ENCODE peak calls at places on chromosomes 13 and 19, in nine cellular contexts. One of them, this sample, is unnamed.
A peak's percentile ranks its signal among the peaks of the same experiment; 100 is the strongest.

GRCh38 chr13:32645854-32646253 is 59.6 kb downstream of the PDS5B start:
- ATAC-seq in activated CD8-positive, alpha-beta T cell treated with anti-CD3 and anti-CD28 coated beads for 36 hours: peak; percentile 53
- ATAC-seq in left cardiac atrium: no peak
- ATAC-seq in aorta: no peak
- ATAC-seq in heart right ventricle: no peak
- ATAC-seq in activated CD8-positive, alpha-beta memory T cell treated with anti-CD3 and anti-CD28 coated beads, Interleukin-2, amount 10 ng/mL, durations not matched to agents 7 days and 5 days: peak; percentile 58
- ATAC-seq in T-helper 17 cell: peak; percentile 30
- ATAC-seq in activated T-cell treated with anti-CD3 and anti-CD28 coated beads, Interleukin-2, amount 50 U/mL, for 72 hours: peak; percentile 85
- ATAC-seq in heart left ventricle: no peak
- ATAC-seq in this sample: no peak

GRCh38 chr19:23273022-23273593 is 22.9 kb upstream of the ZNF724 start:
- ATAC-seq in T-helper 17 cell: no peak
- ATAC-seq in aorta: no peak
- ATAC-seq in left cardiac atrium: no peak
- ATAC-seq in heart left ventricle: no peak
- ATAC-seq in activated CD8-positive, alpha-beta T cell treated with anti-CD3 and anti-CD28 coated beads for 36 hours: no peak
- ATAC-seq in activated T-cell treated with anti-CD3 and anti-CD28 coated beads, Interleukin-2, amount 50 U/mL, for 72 hours: no peak
- ATAC-seq in heart right ventricle: no peak
- ATAC-seq in activated CD8-positive, alpha-beta memory T cell treated with anti-CD3 and anti-CD28 coated beads, Interleukin-2, amount 10 ng/mL, durations not matched to agents 7 days and 5 days: no peak
- ATAC-seq in this sample: no peak

GRCh38 chr19:13132471-13133166 is 14.6 kb downstream of the NACC1 start:
- ATAC-seq in activated T-cell treated with anti-CD3 and anti-CD28 coated beads, Interleukin-2, amount 50 U/mL, for 72 hours: peak; percentile 99
- ATAC-seq in activated CD8-positive, alpha-beta T cell treated with anti-CD3 and anti-CD28 coated beads for 36 hours: peak; percentile 96
- ATAC-seq in heart left ventricle: no peak
- ATAC-seq in left cardiac atrium: no peak
- ATAC-seq in aorta: no peak
- ATAC-seq in T-helper 17 cell: peak; percentile 99
- ATAC-seq in activated CD8-positive, alpha-beta memory T cell treated with anti-CD3 and anti-CD28 coated beads, Interleukin-2, amount 10 ng/mL, durations not matched to agents 7 days and 5 days: peak; percentile 95
- ATAC-seq in heart right ventricle: no peak
- ATAC-seq in this sample: no peak

GRCh38 chr19:50344661-50345318 is 15.6 kb upstream of the KCNC3 start:
- ATAC-seq in heart left ventricle: no peak
- ATAC-seq in T-helper 17 cell: peak; percentile 73
- ATAC-seq in aorta: no peak
- ATAC-seq in left cardiac atrium: no peak
- ATAC-seq in activated T-cell treated with anti-CD3 and anti-CD28 coated beads, Interleukin-2, amount 50 U/mL, for 72 hours: no peak
- ATAC-seq in activated CD8-positive, alpha-beta memory T cell treated with anti-CD3 and anti-CD28 coated beads, Interleukin-2, amount 10 ng/mL, durations not matched to agents 7 days and 5 days: no peak
- ATAC-seq in heart right ventricle: no peak
- ATAC-seq in activated CD8-positive, alpha-beta T cell treated with anti-CD3 and anti-CD28 coated beads for 36 hours: peak; percentile 40
- ATAC-seq in this sample: no peak

GRCh38 chr19:16328824-16329482 is 4.3 kb downstream of the KLF2 start:
- ATAC-seq in left cardiac atrium: no peak
- ATAC-seq in T-helper 17 cell: peak; percentile 22
- ATAC-seq in activated CD8-positive, alpha-beta T cell treated with anti-CD3 and anti-CD28 coated beads for 36 hours: peak; percentile 4
- ATAC-seq in activated T-cell treated with anti-CD3 and anti-CD28 coated beads, Interleukin-2, amount 50 U/mL, for 72 hours: no peak
- ATAC-seq in aorta: no peak
- ATAC-seq in heart left ventricle: no peak
- ATAC-seq in activated CD8-positive, alpha-beta memory T cell treated with anti-CD3 and anti-CD28 coated beads, Interleukin-2, amount 10 ng/mL, durations not matched to agents 7 days and 5 days: no peak
- ATAC-seq in heart right ventricle: no peak
- ATAC-seq in this sample: no peak

GRCh38 chr13:111241006-111241755 is 79.3 kb upstream of the TEX29 start:
- ATAC-seq in aorta: peak; percentile 52
- ATAC-seq in left cardiac atrium: no peak
- ATAC-seq in activated T-cell treated with anti-CD3 and anti-CD28 coated beads, Interleukin-2, amount 50 U/mL, for 72 hours: no peak
- ATAC-seq in activated CD8-positive, alpha-beta memory T cell treated with anti-CD3 and anti-CD28 coated beads, Interleukin-2, amount 10 ng/mL, durations not matched to agents 7 days and 5 days: no peak
- ATAC-seq in heart right ventricle: no peak
- ATAC-seq in T-helper 17 cell: no peak
- ATAC-seq in heart left ventricle: no peak
- ATAC-seq in activated CD8-positive, alpha-beta T cell treated with anti-CD3 and anti-CD28 coated beads for 36 hours: no peak
- ATAC-seq in this sample: no peak

GRCh38 chr13:76973920-76974617 is 17.8 kb upstream of the CLN5 start:
- ATAC-seq in activated CD8-positive, alpha-beta memory T cell treated with anti-CD3 and anti-CD28 coated beads, Interleukin-2, amount 10 ng/mL, durations not matched to agents 7 days and 5 days: no peak
- ATAC-seq in heart right ventricle: no peak
- ATAC-seq in aorta: no peak
- ATAC-seq in activated CD8-positive, alpha-beta T cell treated with anti-CD3 and anti-CD28 coated beads for 36 hours: no peak
- ATAC-seq in left cardiac atrium: no peak
- ATAC-seq in T-helper 17 cell: no peak
- ATAC-seq in heart left ventricle: no peak
- ATAC-seq in activated T-cell treated with anti-CD3 and anti-CD28 coated beads, Interleukin-2, amount 50 U/mL, for 72 hours: peak; percentile 39
- ATAC-seq in this sample: no peak

GRCh38 chr13:61508936-61509335 is 93.3 kb upstream of the PCDH20 start:
- ATAC-seq in activated T-cell treated with anti-CD3 and anti-CD28 coated beads, Interleukin-2, amount 50 U/mL, for 72 hours: no peak
- ATAC-seq in left cardiac atrium: no peak
- ATAC-seq in heart right ventricle: no peak
- ATAC-seq in heart left ventricle: no peak
- ATAC-seq in T-helper 17 cell: no peak
- ATAC-seq in aorta: no peak
- ATAC-seq in activated CD8-positive, alpha-beta T cell treated with anti-CD3 and anti-CD28 coated beads for 36 hours: no peak
- ATAC-seq in activated CD8-positive, alpha-beta memory T cell treated with anti-CD3 and anti-CD28 coated beads, Interleukin-2, amount 10 ng/mL, durations not matched to agents 7 days and 5 days: no peak
- ATAC-seq in this sample: no peak

GRCh38 chr19:21587117-21587461 is 81.7 kb downstream of the ZNF429 start:
- ATAC-seq in activated T-cell treated with anti-CD3 and anti-CD28 coated beads, Interleukin-2, amount 50 U/mL, for 72 hours: no peak
- ATAC-seq in heart right ventricle: peak; percentile 28
- ATAC-seq in heart left ventricle: peak; percentile 21
- ATAC-seq in left cardiac atrium: peak; percentile 53
- ATAC-seq in T-helper 17 cell: no peak
- ATAC-seq in activated CD8-positive, alpha-beta T cell treated with anti-CD3 and anti-CD28 coated beads for 36 hours: no peak
- ATAC-seq in aorta: peak; percentile 16
- ATAC-seq in activated CD8-positive, alpha-beta memory T cell treated with anti-CD3 and anti-CD28 coated beads, Interleukin-2, amount 10 ng/mL, durations not matched to agents 7 days and 5 days: no peak
- ATAC-seq in this sample: no peak

GRCh38 chr19:3250675-3251074 is 26.2 kb downstream of the CELF5 start:
- ATAC-seq in aorta: no peak
- ATAC-seq in activated T-cell treated with anti-CD3 and anti-CD28 coated beads, Interleukin-2, amount 50 U/mL, for 72 hours: peak; percentile 45
- ATAC-seq in heart right ventricle: no peak
- ATAC-seq in activated CD8-positive, alpha-beta T cell treated with anti-CD3 and anti-CD28 coated beads for 36 hours: peak; percentile 83
- ATAC-seq in left cardiac atrium: no peak
- ATAC-seq in activated CD8-positive, alpha-beta memory T cell treated with anti-CD3 and anti-CD28 coated beads, Interleukin-2, amount 10 ng/mL, durations not matched to agents 7 days and 5 days: peak; percentile 61
- ATAC-seq in heart left ventricle: peak; percentile 46
- ATAC-seq in T-helper 17 cell: peak; percentile 71
- ATAC-seq in this sample: no peak

GRCh38 chr13:75376792-75377402 is 105.1 kb downstream of the TBC1D4 start:
- ATAC-seq in aorta: no peak
- ATAC-seq in heart right ventricle: no peak
- ATAC-seq in heart left ventricle: no peak
- ATAC-seq in left cardiac atrium: no peak
- ATAC-seq in T-helper 17 cell: no peak
- ATAC-seq in activated T-cell treated with anti-CD3 and anti-CD28 coated beads, Interleukin-2, amount 50 U/mL, for 72 hours: no peak
- ATAC-seq in activated CD8-positive, alpha-beta T cell treated with anti-CD3 and anti-CD28 coated beads for 36 hours: no peak
- ATAC-seq in activated CD8-positive, alpha-beta memory T cell treated with anti-CD3 and anti-CD28 coated beads, Interleukin-2, amount 10 ng/mL, durations not matched to agents 7 days and 5 days: no peak
- ATAC-seq in this sample: no peak

GRCh38 chr19:44878119-44878865 is 12.8 kb upstream of the TOMM40 start:
- ATAC-seq in activated CD8-positive, alpha-beta memory T cell treated with anti-CD3 and anti-CD28 coated beads, Interleukin-2, amount 10 ng/mL, durations not matched to agents 7 days and 5 days: no peak
- ATAC-seq in aorta: no peak
- ATAC-seq in heart left ventricle: no peak
- ATAC-seq in activated T-cell treated with anti-CD3 and anti-CD28 coated beads, Interleukin-2, amount 50 U/mL, for 72 hours: no peak
- ATAC-seq in activated CD8-positive, alpha-beta T cell treated with anti-CD3 and anti-CD28 coated beads for 36 hours: no peak
- ATAC-seq in heart right ventricle: no peak
- ATAC-seq in T-helper 17 cell: no peak
- ATAC-seq in left cardiac atrium: no peak
- ATAC-seq in this sample: no peak

GRCh38 chr13:95296326-95296939 is 4.8 kb downstream of the ABCC4 start:
- ATAC-seq in heart right ventricle: peak; percentile 44
- ATAC-seq in heart left ventricle: peak; percentile 68
- ATAC-seq in activated T-cell treated with anti-CD3 and anti-CD28 coated beads, Interleukin-2, amount 50 U/mL, for 72 hours: no peak
- ATAC-seq in left cardiac atrium: no peak
- ATAC-seq in activated CD8-positive, alpha-beta T cell treated with anti-CD3 and anti-CD28 coated beads for 36 hours: no peak
- ATAC-seq in activated CD8-positive, alpha-beta memory T cell treated with anti-CD3 and anti-CD28 coated beads, Interleukin-2, amount 10 ng/mL, durations not matched to agents 7 days and 5 days: no peak
- ATAC-seq in T-helper 17 cell: no peak
- ATAC-seq in aorta: no peak
- ATAC-seq in this sample: no peak

GRCh38 chr13:71021810-71022422 is 845.1 kb downstream of the DACH1 start:
- ATAC-seq in aorta: no peak
- ATAC-seq in activated T-cell treated with anti-CD3 and anti-CD28 coated beads, Interleukin-2, amount 50 U/mL, for 72 hours: no peak
- ATAC-seq in activated CD8-positive, alpha-beta T cell treated with anti-CD3 and anti-CD28 coated beads for 36 hours: no peak
- ATAC-seq in T-helper 17 cell: no peak
- ATAC-seq in left cardiac atrium: no peak
- ATAC-seq in heart left ventricle: no peak
- ATAC-seq in heart right ventricle: no peak
- ATAC-seq in activated CD8-positive, alpha-beta memory T cell treated with anti-CD3 and anti-CD28 coated beads, Interleukin-2, amount 10 ng/mL, durations not matched to agents 7 days and 5 days: no peak
- ATAC-seq in this sample: no peak

GRCh38 chr19:27660428-27660827 is 1552.5 kb downstream of the UQCRFS1 start:
- ATAC-seq in activated CD8-positive, alpha-beta T cell treated with anti-CD3 and anti-CD28 coated beads for 36 hours: no peak
- ATAC-seq in heart left ventricle: peak; percentile 54
- ATAC-seq in activated CD8-positive, alpha-beta memory T cell treated with anti-CD3 and anti-CD28 coated beads, Interleukin-2, amount 10 ng/mL, durations not matched to agents 7 days and 5 days: no peak
- ATAC-seq in T-helper 17 cell: no peak
- ATAC-seq in heart right ventricle: peak; percentile 83
- ATAC-seq in left cardiac atrium: peak; percentile 82
- ATAC-seq in activated T-cell treated with anti-CD3 and anti-CD28 coated beads, Interleukin-2, amount 50 U/mL, for 72 hours: no peak
- ATAC-seq in aorta: no peak
- ATAC-seq in this sample: no peak

GRCh38 chr19:6723108-6723618 is 2.7 kb upstream of the C3 start:
- ATAC-seq in activated T-cell treated with anti-CD3 and anti-CD28 coated beads, Interleukin-2, amount 50 U/mL, for 72 hours: no peak
- ATAC-seq in heart right ventricle: no peak
- ATAC-seq in activated CD8-positive, alpha-beta T cell treated with anti-CD3 and anti-CD28 coated beads for 36 hours: no peak
- ATAC-seq in heart left ventricle: peak; percentile 40
- ATAC-seq in activated CD8-positive, alpha-beta memory T cell treated with anti-CD3 and anti-CD28 coated beads, Interleukin-2, amount 10 ng/mL, durations not matched to agents 7 days and 5 days: no peak
- ATAC-seq in left cardiac atrium: peak; percentile 31
- ATAC-seq in T-helper 17 cell: no peak
- ATAC-seq in aorta: peak; percentile 39
- ATAC-seq in this sample: peak; percentile 67

GRCh38 chr13:51412431-51412830 is 40.4 kb downstream of the INTS6 start:
- ATAC-seq in activated T-cell treated with anti-CD3 and anti-CD28 coated beads, Interleukin-2, amount 50 U/mL, for 72 hours: no peak
- ATAC-seq in activated CD8-positive, alpha-beta T cell treated with anti-CD3 and anti-CD28 coated beads for 36 hours: no peak
- ATAC-seq in heart left ventricle: no peak
- ATAC-seq in left cardiac atrium: no peak
- ATAC-seq in activated CD8-positive, alpha-beta memory T cell treated with anti-CD3 and anti-CD28 coated beads, Interleukin-2, amount 10 ng/mL, durations not matched to agents 7 days and 5 days: no peak
- ATAC-seq in heart right ventricle: no peak
- ATAC-seq in aorta: no peak
- ATAC-seq in T-helper 17 cell: no peak
- ATAC-seq in this sample: no peak

GRCh38 chr13:72458701-72459100 is 268.7 kb downstream of the MZT1 start:
- ATAC-seq in heart left ventricle: no peak
- ATAC-seq in activated T-cell treated with anti-CD3 and anti-CD28 coated beads, Interleukin-2, amount 50 U/mL, for 72 hours: no peak
- ATAC-seq in left cardiac atrium: no peak
- ATAC-seq in activated CD8-positive, alpha-beta memory T cell treated with anti-CD3 and anti-CD28 coated beads, Interleukin-2, amount 10 ng/mL, durations not matched to agents 7 days and 5 days: no peak
- ATAC-seq in heart right ventricle: no peak
- ATAC-seq in activated CD8-positive, alpha-beta T cell treated with anti-CD3 and anti-CD28 coated beads for 36 hours: no peak
- ATAC-seq in T-helper 17 cell: no peak
- ATAC-seq in aorta: no peak
- ATAC-seq in this sample: no peak

GRCh38 chr13:60348097-60348496 is 48.9 kb upstream of the TDRD3 start:
- ATAC-seq in T-helper 17 cell: no peak
- ATAC-seq in activated CD8-positive, alpha-beta memory T cell treated with anti-CD3 and anti-CD28 coated beads, Interleukin-2, amount 10 ng/mL, durations not matched to agents 7 days and 5 days: no peak
- ATAC-seq in activated T-cell treated with anti-CD3 and anti-CD28 coated beads, Interleukin-2, amount 50 U/mL, for 72 hours: no peak
- ATAC-seq in left cardiac atrium: no peak
- ATAC-seq in heart left ventricle: no peak
- ATAC-seq in heart right ventricle: no peak
- ATAC-seq in activated CD8-positive, alpha-beta T cell treated with anti-CD3 and anti-CD28 coated beads for 36 hours: no peak
- ATAC-seq in aorta: no peak
- ATAC-seq in this sample: no peak

GRCh38 chr13:75076476-75076875 is 405.5 kb downstream of the TBC1D4 start:
- ATAC-seq in activated CD8-positive, alpha-beta T cell treated with anti-CD3 and anti-CD28 coated beads for 36 hours: no peak
- ATAC-seq in heart left ventricle: no peak
- ATAC-seq in aorta: no peak
- ATAC-seq in activated CD8-positive, alpha-beta memory T cell treated with anti-CD3 and anti-CD28 coated beads, Interleukin-2, amount 10 ng/mL, durations not matched to agents 7 days and 5 days: no peak
- ATAC-seq in heart right ventricle: no peak
- ATAC-seq in left cardiac atrium: no peak
- ATAC-seq in T-helper 17 cell: no peak
- ATAC-seq in activated T-cell treated with anti-CD3 and anti-CD28 coated beads, Interleukin-2, amount 50 U/mL, for 72 hours: no peak
- ATAC-seq in this sample: no peak

GRCh38 chr19:17170538-17171297 is 44.4 kb upstream of the USE1 start:
- ATAC-seq in aorta: no peak
- ATAC-seq in heart right ventricle: no peak
- ATAC-seq in left cardiac atrium: no peak
- ATAC-seq in T-helper 17 cell: peak; percentile 72
- ATAC-seq in activated CD8-positive, alpha-beta T cell treated with anti-CD3 and anti-CD28 coated beads for 36 hours: peak; percentile 68
- ATAC-seq in activated T-cell treated with anti-CD3 and anti-CD28 coated beads, Interleukin-2, amount 50 U/mL, for 72 hours: peak; percentile 61
- ATAC-seq in activated CD8-positive, alpha-beta memory T cell treated with anti-CD3 and anti-CD28 coated beads, Interleukin-2, amount 10 ng/mL, durations not matched to agents 7 days and 5 days: peak; percentile 45
- ATAC-seq in heart left ventricle: no peak
- ATAC-seq in this sample: no peak

GRCh38 chr19:51476164-51476563 is 2.2 kb upstream of the CEACAM18 start:
- ATAC-seq in left cardiac atrium: no peak
- ATAC-seq in heart left ventricle: no peak
- ATAC-seq in aorta: no peak
- ATAC-seq in heart right ventricle: no peak
- ATAC-seq in activated CD8-positive, alpha-beta T cell treated with anti-CD3 and anti-CD28 coated beads for 36 hours: no peak
- ATAC-seq in T-helper 17 cell: no peak
- ATAC-seq in activated T-cell treated with anti-CD3 and anti-CD28 coated beads, Interleukin-2, amount 50 U/mL, for 72 hours: no peak
- ATAC-seq in activated CD8-positive, alpha-beta memory T cell treated with anti-CD3 and anti-CD28 coated beads, Interleukin-2, amount 10 ng/mL, durations not matched to agents 7 days and 5 days: no peak
- ATAC-seq in this sample: no peak

GRCh38 chr19:18464646-18465045 is 26.7 kb upstream of the ISYNA1 start:
- ATAC-seq in T-helper 17 cell: no peak
- ATAC-seq in left cardiac atrium: peak; percentile 54
- ATAC-seq in aorta: peak; percentile 75
- ATAC-seq in heart right ventricle: peak; percentile 65
- ATAC-seq in activated T-cell treated with anti-CD3 and anti-CD28 coated beads, Interleukin-2, amount 50 U/mL, for 72 hours: no peak
- ATAC-seq in activated CD8-positive, alpha-beta T cell treated with anti-CD3 and anti-CD28 coated beads for 36 hours: no peak
- ATAC-seq in activated CD8-positive, alpha-beta memory T cell treated with anti-CD3 and anti-CD28 coated beads, Interleukin-2, amount 10 ng/mL, durations not matched to agents 7 days and 5 days: no peak
- ATAC-seq in heart left ventricle: peak; percentile 70
- ATAC-seq in this sample: peak; percentile 69

GRCh38 chr19:13102666-13103584 is at the start of gene LYL1:
- ATAC-seq in T-helper 17 cell: peak; percentile 16
- ATAC-seq in activated CD8-positive, alpha-beta memory T cell treated with anti-CD3 and anti-CD28 coated beads, Interleukin-2, amount 10 ng/mL, durations not matched to agents 7 days and 5 days: no peak
- ATAC-seq in left cardiac atrium: peak; percentile 75
- ATAC-seq in activated T-cell treated with anti-CD3 and anti-CD28 coated beads, Interleukin-2, amount 50 U/mL, for 72 hours: no peak
- ATAC-seq in heart right ventricle: peak; percentile 72
- ATAC-seq in activated CD8-positive, alpha-beta T cell treated with anti-CD3 and anti-CD28 coated beads for 36 hours: peak; percentile 17
- ATAC-seq in aorta: peak; percentile 74
- ATAC-seq in heart left ventricle: peak; percentile 84
- ATAC-seq in this sample: peak; percentile 60

GRCh38 chr19:47284324-47284899 is 9.7 kb downstream of the INAFM1 start:
- ATAC-seq in heart left ventricle: peak; percentile 34
- ATAC-seq in activated CD8-positive, alpha-beta memory T cell treated with anti-CD3 and anti-CD28 coated beads, Interleukin-2, amount 10 ng/mL, durations not matched to agents 7 days and 5 days: peak; percentile 27
- ATAC-seq in activated T-cell treated with anti-CD3 and anti-CD28 coated beads, Interleukin-2, amount 50 U/mL, for 72 hours: peak; percentile 36
- ATAC-seq in activated CD8-positive, alpha-beta T cell treated with anti-CD3 and anti-CD28 coated beads for 36 hours: peak; percentile 56
- ATAC-seq in left cardiac atrium: peak; percentile 45
- ATAC-seq in T-helper 17 cell: no peak
- ATAC-seq in aorta: peak; percentile 59
- ATAC-seq in heart right ventricle: peak; percentile 20
- ATAC-seq in this sample: peak; percentile 26

GRCh38 chr13:31859546-31859945 is 120.2 kb downstream of the RXFP2 start:
- ATAC-seq in activated CD8-positive, alpha-beta T cell treated with anti-CD3 and anti-CD28 coated beads for 36 hours: no peak
- ATAC-seq in heart left ventricle: no peak
- ATAC-seq in left cardiac atrium: peak; percentile 12
- ATAC-seq in T-helper 17 cell: no peak
- ATAC-seq in activated CD8-positive, alpha-beta memory T cell treated with anti-CD3 and anti-CD28 coated beads, Interleukin-2, amount 10 ng/mL, durations not matched to agents 7 days and 5 days: no peak
- ATAC-seq in aorta: no peak
- ATAC-seq in heart right ventricle: no peak
- ATAC-seq in activated T-cell treated with anti-CD3 and anti-CD28 coated beads, Interleukin-2, amount 50 U/mL, for 72 hours: no peak
- ATAC-seq in this sample: no peak

GRCh38 chr13:94119360-94119936 is 360.0 kb downstream of the DCT start:
- ATAC-seq in aorta: no peak
- ATAC-seq in heart right ventricle: no peak
- ATAC-seq in T-helper 17 cell: no peak
- ATAC-seq in left cardiac atrium: no peak
- ATAC-seq in activated CD8-positive, alpha-beta T cell treated with anti-CD3 and anti-CD28 coated beads for 36 hours: no peak
- ATAC-seq in activated T-cell treated with anti-CD3 and anti-CD28 coated beads, Interleukin-2, amount 50 U/mL, for 72 hours: no peak
- ATAC-seq in activated CD8-positive, alpha-beta memory T cell treated with anti-CD3 and anti-CD28 coated beads, Interleukin-2, amount 10 ng/mL, durations not matched to agents 7 days and 5 days: no peak
- ATAC-seq in heart left ventricle: peak; percentile 29
- ATAC-seq in this sample: no peak

GRCh38 chr19:33235996-33236350 is 10.3 kb upstream of the SLC7A10 start:
- ATAC-seq in activated CD8-positive, alpha-beta memory T cell treated with anti-CD3 and anti-CD28 coated beads, Interleukin-2, amount 10 ng/mL, durations not matched to agents 7 days and 5 days: no peak
- ATAC-seq in aorta: no peak
- ATAC-seq in heart left ventricle: no peak
- ATAC-seq in activated CD8-positive, alpha-beta T cell treated with anti-CD3 and anti-CD28 coated beads for 36 hours: no peak
- ATAC-seq in activated T-cell treated with anti-CD3 and anti-CD28 coated beads, Interleukin-2, amount 50 U/mL, for 72 hours: peak; percentile 34
- ATAC-seq in T-helper 17 cell: peak; percentile 73
- ATAC-seq in left cardiac atrium: no peak
- ATAC-seq in heart right ventricle: no peak
- ATAC-seq in this sample: no peak

GRCh38 chr13:32423592-32423991 is 4.3 kb downstream of the N4BP2L1 start:
- ATAC-seq in activated CD8-positive, alpha-beta T cell treated with anti-CD3 and anti-CD28 coated beads for 36 hours: no peak
- ATAC-seq in aorta: no peak
- ATAC-seq in heart left ventricle: no peak
- ATAC-seq in left cardiac atrium: no peak
- ATAC-seq in T-helper 17 cell: no peak
- ATAC-seq in activated CD8-positive, alpha-beta memory T cell treated with anti-CD3 and anti-CD28 coated beads, Interleukin-2, amount 10 ng/mL, durations not matched to agents 7 days and 5 days: no peak
- ATAC-seq in activated T-cell treated with anti-CD3 and anti-CD28 coated beads, Interleukin-2, amount 50 U/mL, for 72 hours: no peak
- ATAC-seq in heart right ventricle: no peak
- ATAC-seq in this sample: no peak

GRCh38 chr13:54387607-54388006 is 1359.0 kb downstream of the OLFM4 start:
- ATAC-seq in aorta: no peak
- ATAC-seq in activated CD8-positive, alpha-beta T cell treated with anti-CD3 and anti-CD28 coated beads for 36 hours: no peak
- ATAC-seq in heart left ventricle: no peak
- ATAC-seq in activated CD8-positive, alpha-beta memory T cell treated with anti-CD3 and anti-CD28 coated beads, Interleukin-2, amount 10 ng/mL, durations not matched to agents 7 days and 5 days: no peak
- ATAC-seq in T-helper 17 cell: no peak
- ATAC-seq in heart right ventricle: no peak
- ATAC-seq in activated T-cell treated with anti-CD3 and anti-CD28 coated beads, Interleukin-2, amount 50 U/mL, for 72 hours: no peak
- ATAC-seq in left cardiac atrium: no peak
- ATAC-seq in this sample: no peak

GRCh38 chr13:22940736-22941135 is 240.0 kb upstream of the SGCG start:
- ATAC-seq in activated T-cell treated with anti-CD3 and anti-CD28 coated beads, Interleukin-2, amount 50 U/mL, for 72 hours: no peak
- ATAC-seq in left cardiac atrium: no peak
- ATAC-seq in heart left ventricle: no peak
- ATAC-seq in T-helper 17 cell: no peak
- ATAC-seq in activated CD8-positive, alpha-beta T cell treated with anti-CD3 and anti-CD28 coated beads for 36 hours: no peak
- ATAC-seq in heart right ventricle: no peak
- ATAC-seq in activated CD8-positive, alpha-beta memory T cell treated with anti-CD3 and anti-CD28 coated beads, Interleukin-2, amount 10 ng/mL, durations not matched to agents 7 days and 5 days: no peak
- ATAC-seq in aorta: no peak
- ATAC-seq in this sample: no peak

This sample was measured in gastroesophageal sphincter.